ENCODE peak calls at places on chromosome 10, in six cellular contexts. D, Q, H, B, W and J are unnamed samples.
A peak's percentile ranks its signal among the peaks of the same experiment; 100 is the strongest.

GRCh38 chr10:440127-440526 is 249.3 kb downstream of the DIP2C start:
- DNase-seq in D (no peak), Q (no peak), H (no peak), B (no peak), W (no peak), J (no peak)

GRCh38 chr10:14022954-14023353 is 307.8 kb downstream of the FRMD4A start:
- DNase-seq in D (no peak), Q (no peak), H (no peak), B (no peak), W (no peak), J (no peak)

GRCh38 chr10:11913184-11913641 is 90.1 kb downstream of the PROSER2 start:
- DNase-seq in D (no peak), Q (no peak), H (no peak), B (no peak), W (peak; percentile 21), J (no peak)

GRCh38 chr10:116431598-116431997 is 4.0 kb downstream of the PNLIPRP3 start:
- DNase-seq in D (no peak), Q (no peak), H (no peak), B (no peak), W (no peak), J (no peak)

GRCh38 chr10:118571123-118571522 is 24.3 kb downstream of the PRLHR start:
- DNase-seq in D (peak; percentile 41), Q (no peak), H (no peak), B (no peak), W (no peak), J (no peak)

GRCh38 chr10:128631801-128632241 is 505.6 kb upstream of the MKI67 start:
- DNase-seq in D (peak; percentile 36), Q (no peak), H (no peak), B (peak; percentile 32), W (peak; percentile 30), J (no peak)

GRCh38 chr10:59006511-59007306 is 169.7 kb upstream of the PHYHIPL start:
- DNase-seq in D (no peak), Q (no peak), H (no peak), B (no peak), W (no peak), J (no peak)

GRCh38 chr10:18377898-18378297 is 237.7 kb downstream of the CACNB2 start:
- DNase-seq in D (no peak), Q (no peak), H (no peak), B (no peak), W (no peak), J (no peak)

GRCh38 chr10:22444219-22444788 is 99.0 kb downstream of the SPAG6 start:
- DNase-seq in D (no peak), Q (no peak), H (no peak), B (no peak), W (no peak), J (no peak)

GRCh38 chr10:15280974-15281373 is 90.1 kb downstream of the FAM171A1 start:
- DNase-seq in D (no peak), Q (no peak), H (no peak), B (no peak), W (no peak), J (no peak)

GRCh38 chr10:16716051-16716450 is 101.2 kb downstream of the RSU1 start:
- DNase-seq in D (no peak), Q (no peak), H (no peak), B (no peak), W (no peak), J (no peak)

GRCh38 chr10:89390875-89391576 is 1.4 kb upstream of the IFIT1 start:
- DNase-seq in D (no peak), Q (no peak), H (no peak), B (no peak), W (peak; percentile 22), J (no peak)

GRCh38 chr10:60123172-60123571 is 216.8 kb upstream of the CCDC6 start:
- DNase-seq in D (no peak), Q (no peak), H (no peak), B (no peak), W (no peak), J (no peak)

GRCh38 chr10:100972904-100973535 is 3.7 kb downstream of the SEMA4G start:
- DNase-seq in D (no peak), Q (no peak), H (no peak), B (no peak), W (no peak), J (no peak)

GRCh38 chr10:59155556-59155955 is 20.9 kb upstream of the PHYHIPL start:
- DNase-seq in D (no peak), Q (no peak), H (no peak), B (no peak), W (no peak), J (no peak)

GRCh38 chr10:18713077-18713476 is 53.8 kb downstream of the ARL5B start:
- DNase-seq in D (no peak), Q (no peak), H (no peak), B (peak; percentile 70), W (no peak), J (no peak)

GRCh38 chr10:133100706-133101463 is 13.2 kb downstream of the ADGRA1 start:
- DNase-seq in D (no peak), Q (no peak), H (peak; percentile 54), B (peak; percentile 41), W (peak; percentile 55), J (no peak)

GRCh38 chr10:15052121-15052520 is 8.4 kb downstream of the OLAH start:
- DNase-seq in D (no peak), Q (no peak), H (no peak), B (no peak), W (no peak), J (no peak)

GRCh38 chr10:78301891-78302738 is 268.5 kb downstream of the RPS24 start:
- DNase-seq in D (no peak), Q (no peak), H (no peak), B (peak; percentile 30), W (peak; percentile 57), J (peak; percentile 55)

GRCh38 chr10:16644146-16644545 is 122.5 kb upstream of the C1QL3 start:
- DNase-seq in D (no peak), Q (no peak), H (no peak), B (no peak), W (no peak), J (no peak)

GRCh38 chr10:73576178-73576889 is 14.8 kb downstream of the USP54 start:
- DNase-seq in D (no peak), Q (no peak), H (no peak), B (peak; percentile 43), W (no peak), J (no peak)

GRCh38 chr10:122199070-122199469 is 72.0 kb upstream of the BTBD16 start:
- DNase-seq in D (no peak), Q (no peak), H (peak; percentile 72), B (no peak), W (peak; percentile 45), J (no peak)

GRCh38 chr10:106573106-106573505 is 591.4 kb downstream of the SORCS1 start:
- DNase-seq in D (no peak), Q (no peak), H (no peak), B (no peak), W (no peak), J (no peak)

GRCh38 chr10:29557665-29558064 is 77.1 kb downstream of the SVIL start:
- DNase-seq in D (peak; percentile 31), Q (no peak), H (no peak), B (no peak), W (no peak), J (no peak)

GRCh38 chr10:55943403-55943802 is 417.7 kb downstream of the ZWINT start:
- DNase-seq in D (no peak), Q (no peak), H (no peak), B (no peak), W (no peak), J (no peak)

GRCh38 chr10:34489973-34490372 is 325.1 kb downstream of the PARD3 start:
- DNase-seq in D (no peak), Q (no peak), H (no peak), B (peak; percentile 41), W (no peak), J (no peak)

GRCh38 chr10:21079330-21079658 is 182.2 kb upstream of the NEBL start:
- DNase-seq in D (no peak), Q (no peak), H (no peak), B (no peak), W (no peak), J (no peak)
- TF ChIP-seq CTCF in D (no peak), Q (no peak), H (no peak), B (no peak), W (no peak), J (no peak)

DNA sequence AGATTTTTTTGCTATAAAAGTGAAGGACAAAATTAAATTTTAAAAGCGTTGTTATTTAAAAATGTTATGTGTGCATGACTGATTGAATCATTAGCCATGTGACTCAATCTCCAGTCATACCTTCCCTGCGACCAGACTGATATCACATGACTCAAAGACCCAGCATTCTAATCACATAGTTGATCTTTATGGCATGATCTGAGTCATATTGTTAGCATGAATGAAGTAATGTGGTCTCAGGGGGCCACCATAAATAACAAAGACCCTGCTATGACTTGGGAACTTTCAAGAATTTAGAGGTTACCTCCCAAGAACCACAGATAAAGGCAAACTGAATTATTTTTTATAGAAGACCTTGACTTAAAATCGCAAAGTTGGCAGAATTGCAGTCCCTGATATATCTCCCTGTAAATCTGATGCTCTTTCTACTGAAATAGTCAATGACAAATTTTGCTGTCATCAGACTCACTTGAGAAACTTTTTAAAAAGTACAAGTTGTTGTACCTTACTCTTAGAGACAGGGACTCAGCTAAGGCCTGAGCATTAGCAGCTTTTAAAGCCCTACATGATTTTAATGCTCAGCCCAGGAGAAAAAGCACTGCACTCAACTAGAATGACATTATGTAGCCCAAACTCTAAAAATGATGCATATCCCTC is 717.3 kb downstream of the XPNPEP1 start:
- DNase-seq in D (no peak), Q (no peak), H (no peak), B (peak; percentile 49), W (no peak), J (no peak)
- H3K9me3 ChIP-seq in D (no peaks in the 10 kb centered on the region), Q (no peaks in the 10 kb centered on the region), H (no peaks in the 10 kb centered on the region), B (no peaks in the 10 kb centered on the region), W (no peaks in the 10 kb centered on the region), J (no peaks in the 10 kb centered on the region)

DNA sequence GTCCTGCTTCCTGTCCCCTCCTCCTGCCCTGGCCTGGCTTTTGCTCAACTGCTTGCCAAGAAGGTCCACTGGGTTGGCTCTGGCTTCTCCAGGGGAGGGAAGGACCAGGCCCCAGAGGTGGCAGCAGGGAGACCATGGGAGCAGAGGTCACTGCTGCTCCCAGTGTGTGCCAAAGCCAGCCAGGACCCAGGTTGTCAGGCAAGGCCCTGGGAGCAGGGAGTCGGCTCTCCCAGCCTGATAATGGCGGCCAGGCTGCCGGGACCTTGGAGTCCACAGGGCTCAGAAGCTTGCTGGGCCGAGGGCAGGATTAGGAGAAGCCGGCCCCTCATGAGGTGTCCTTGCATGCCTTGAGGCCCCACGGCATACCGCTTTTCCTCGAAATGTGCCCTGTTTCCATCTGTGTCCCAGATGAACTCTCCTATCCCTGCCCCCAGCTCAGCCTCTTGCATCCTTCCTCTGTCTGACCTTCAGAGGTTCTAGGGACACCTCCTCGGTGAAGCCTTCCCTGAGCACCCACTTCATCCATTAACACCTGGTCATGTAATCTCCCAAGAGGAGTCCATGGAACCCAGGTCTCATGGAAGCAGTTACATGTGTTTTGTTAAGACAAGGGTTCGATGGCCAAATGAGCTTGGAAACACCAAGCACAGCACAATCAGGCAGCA is 124.0 kb downstream of the NEURL1 start:
- DNase-seq in D (no peak), Q (no peak), H (peak; percentile 60), B (no peak), W (no peak), J (no peak)
- H3K36me3 ChIP-seq in D (no peaks in the 10 kb centered on the region), Q (peaks cover 59% of the 10 kb centered on the region), H (peaks cover 17% of the 10 kb centered on the region), B (no peaks in the 10 kb centered on the region), W (peaks cover 23% of the 10 kb centered on the region), J (no peaks in the 10 kb centered on the region)

DNA sequence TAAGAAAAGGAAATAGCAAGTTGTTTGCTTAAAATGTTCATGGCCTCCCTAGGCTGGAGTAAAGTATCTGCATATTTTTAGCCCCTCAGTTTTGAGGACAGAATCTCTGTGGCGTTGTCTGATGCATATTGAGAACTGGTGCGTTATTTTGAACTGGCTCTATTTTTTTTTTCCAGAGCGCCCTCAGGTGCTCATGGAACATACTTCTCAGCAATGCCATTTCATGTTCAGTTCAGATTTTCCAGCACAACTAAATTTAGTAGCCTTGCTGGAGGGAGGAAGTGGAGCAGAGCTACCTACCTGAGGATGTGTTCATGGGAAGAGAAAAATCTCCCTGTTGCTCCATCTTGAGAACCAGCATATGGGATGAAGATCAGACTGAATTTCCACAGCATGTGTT is 870.5 kb downstream of the LRMDA start:
- DNase-seq in D (no peak), Q (no peak), H (no peak), B (peak; percentile 19), W (peak; percentile 74), J (peak; percentile 15)
- TF ChIP-seq CTCF in D (no peak), Q (no peak), H (no peak), B (peak; percentile 38), W (no peak), J (peak; percentile 46)